ENCODE peak calls at places on chromosomes 12 and 14, in nine cellular contexts. W is neural crest cell, D is PC-3, V is BJ, H is OCI-LY7, L is pancreas, G is heart left ventricle, T is thyroid gland, F is IMR-90. A is an unnamed sample.

GRCh38 chr12:12398026-12398859 is 41.4 kb downstream of the BORCS5 start:
- DNase-seq in W (no peak), D (peak), V (peak), H (no peak), L (peak), G (peak), T (no peak), F (peak), A (peak)

GRCh38 chr14:34750670-34751069 is 36.3 kb upstream of the CFL2 start:
- DNase-seq in W (no peak), D (no peak), V (no peak), H (no peak), L (no peak), G (no peak), T (no peak), F (peak), A (no peak)

GRCh38 chr14:93954900-93955891 is 21.2 kb downstream of the ASB2 start:
- DNase-seq in W (no peak), D (no peak), V (no peak), H (peak), L (no peak), G (no peak), T (no peak), F (no peak), A (no peak)

GRCh38 chr14:102196436-102197230 is 56.9 kb downstream of the WDR20 start:
- DNase-seq in W (no peak), D (no peak), V (no peak), H (no peak), L (no peak), G (no peak), T (no peak), F (no peak), A (no peak)

GRCh38 chr12:21655594-21655993 is 2.0 kb downstream of the LDHB start:
- DNase-seq in W (no peak), D (no peak), V (no peak), H (no peak), L (no peak), G (no peak), T (no peak), F (no peak), A (no peak)

GRCh38 chr14:76919811-76920571 is 93.8 kb downstream of the LRRC74A start:
- DNase-seq in W (no peak), D (peak), V (no peak), H (no peak), L (peak), G (peak), T (peak), F (peak), A (peak)

GRCh38 chr14:24088095-24088494 is 6.0 kb upstream of the PCK2 start:
- DNase-seq in W (no peak), D (no peak), V (no peak), H (no peak), L (no peak), G (no peak), T (no peak), F (no peak), A (no peak)

GRCh38 chr12:19482551-19483109 is 43.3 kb downstream of the AEBP2 start:
- DNase-seq in W (no peak), D (no peak), V (no peak), H (no peak), L (no peak), G (no peak), T (no peak), F (no peak), A (no peak)

GRCh38 chr14:39005044-39005736 is 97.8 kb downstream of the SEC23A start:
- DNase-seq in W (no peak), D (no peak), V (no peak), H (no peak), L (no peak), G (peak), T (no peak), F (peak), A (no peak)

GRCh38 chr12:114397978-114398881 is 7.7 kb downstream of the TBX5 start:
- DNase-seq in W (no peak), D (no peak), V (no peak), H (no peak), L (no peak), G (no peak), T (no peak), F (peak), A (no peak)

GRCh38 chr14:58639842-58640484 is 2.2 kb downstream of the DACT1 start:
- DNase-seq in W (peak), D (peak), V (peak), H (peak), L (peak), G (peak), T (peak), F (peak), A (peak)

GRCh38 chr14:95163132-95163531 is 5.8 kb upstream of the DICER1 start:
- DNase-seq in W (no peak), D (no peak), V (no peak), H (no peak), L (no peak), G (no peak), T (no peak), F (no peak), A (no peak)

GRCh38 chr12:63068857-63069442 is 82.1 kb downstream of the AVPR1A start:
- DNase-seq in W (peak), D (peak), V (no peak), H (peak), L (peak), G (no peak), T (no peak), F (peak), A (peak)

GRCh38 chr14:105100931-105101330 is 35.7 kb upstream of the GPR132 start:
- DNase-seq in W (no peak), D (no peak), V (no peak), H (no peak), L (no peak), G (no peak), T (no peak), F (no peak), A (no peak)

GRCh38 chr12:39426636-39427245 is 16.2 kb downstream of the KIF21A start:
- DNase-seq in W (no peak), D (no peak), V (peak), H (no peak), L (no peak), G (no peak), T (no peak), F (no peak), A (no peak)

GRCh38 chr12:55934773-55935172 is 3.8 kb downstream of the DGKA start:
- DNase-seq in W (no peak), D (no peak), V (no peak), H (no peak), L (no peak), G (no peak), T (no peak), F (no peak), A (no peak)

GRCh38 chr12:57861967-57862366 is 15.4 kb upstream of the CTDSP2 start:
- DNase-seq in W (no peak), D (no peak), V (no peak), H (no peak), L (no peak), G (no peak), T (no peak), F (no peak), A (no peak)

GRCh38 chr12:30997685-30998440 is 71.3 kb downstream of the TSPAN11 start:
- DNase-seq in W (no peak), D (no peak), V (no peak), H (no peak), L (no peak), G (no peak), T (no peak), F (no peak), A (no peak)

GRCh38 chr12:8734873-8735381 is 37.1 kb downstream of the RIMKLB start:
- DNase-seq in W (no peak), D (no peak), V (no peak), H (no peak), L (no peak), G (no peak), T (no peak), F (peak), A (no peak)

GRCh38 chr12:75724913-75725312 is 213.5 kb upstream of the KRR1 start:
- DNase-seq in W (no peak), D (peak), V (peak), H (no peak), L (no peak), G (peak), T (peak), F (peak), A (no peak)

GRCh38 chr12:14111230-14111865 is 129.9 kb upstream of the GRIN2B start:
- DNase-seq in W (no peak), D (peak), V (no peak), H (peak), L (no peak), G (no peak), T (no peak), F (no peak), A (no peak)

GRCh38 chr12:34401659-34402227 is 379.4 kb downstream of the ALG10 start:
- DNase-seq in W (no peak), D (no peak), V (no peak), H (no peak), L (peak), G (no peak), T (no peak), F (no peak), A (no peak)

GRCh38 chr12:162467-163307 is 51.3 kb downstream of the SLC6A12 start:
- DNase-seq in W (no peak), D (no peak), V (no peak), H (peak), L (no peak), G (no peak), T (no peak), F (no peak), A (no peak)

GRCh38 chr14:75063491-75064204 is at the start of gene ACYP1:
- DNase-seq in W (peak), D (peak), V (no peak), H (peak), L (peak), G (peak), T (peak), F (peak), A (peak)
- TF ChIP-seq CTCF in W (no peak), D (peak), V (no peak), H (no peak), L (no peak), G (no peak), T (no peak), F (no peak), A (no peak)

DNA sequence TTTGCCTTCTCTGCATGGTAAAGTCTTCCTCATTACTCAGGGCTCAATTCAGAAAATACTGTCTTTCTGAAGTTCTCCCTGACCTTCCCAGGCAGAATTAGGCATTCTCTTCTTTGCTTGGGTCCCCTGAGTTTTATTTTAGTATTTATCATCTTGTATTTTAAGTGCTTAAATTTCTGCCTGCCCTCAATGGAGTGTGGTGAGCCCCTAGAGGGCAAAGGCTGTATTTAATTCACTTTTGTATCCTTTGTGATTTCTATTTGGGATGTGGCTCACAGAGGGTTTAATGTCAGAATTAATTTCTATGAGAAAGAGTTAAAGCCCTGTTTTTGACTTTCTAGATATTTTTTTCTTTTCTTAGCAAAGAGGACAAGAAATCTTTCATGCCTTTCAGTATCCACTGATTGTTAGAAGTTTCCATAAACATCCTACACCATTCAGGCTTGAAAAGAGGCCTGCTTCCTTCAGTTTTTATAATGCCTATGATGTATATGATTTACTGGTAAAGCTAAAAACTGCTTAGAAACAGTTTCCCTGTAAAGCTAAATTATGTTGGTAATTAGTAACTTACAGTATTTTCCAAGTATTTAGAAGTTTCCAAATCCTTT is 55.6 kb upstream of the PTPRB start:
- DNase-seq in W (no peak), D (peak), V (no peak), H (peak), L (no peak), G (no peak), T (no peak), F (peak), A (no peak)
- TF ChIP-seq CTCF in W (peak), D (peak), V (peak), H (peak), L (peak), G (peak), T (peak), F (peak), A (peak)

DNA sequence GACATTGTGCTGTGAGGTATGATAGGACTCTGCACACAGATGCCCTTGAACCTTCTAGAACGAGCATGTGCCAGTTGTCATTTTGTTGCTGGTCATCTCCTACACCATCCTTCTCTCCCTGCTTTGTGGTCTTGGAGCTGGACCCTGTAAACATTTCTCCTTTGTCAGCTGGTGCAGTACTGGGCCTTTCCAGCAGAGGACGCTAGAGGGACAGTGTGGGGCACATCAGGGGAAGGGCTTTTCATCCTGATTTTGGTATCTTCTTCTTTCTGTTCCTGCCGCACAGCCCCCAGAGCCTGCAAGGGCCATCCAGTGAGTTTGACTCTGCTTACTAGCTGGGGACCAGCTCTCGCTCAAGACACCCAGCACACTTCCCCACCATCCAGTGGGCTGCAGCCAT is 484.6 kb downstream of the AACS start:
- DNase-seq in W (no peak), D (peak), V (no peak), H (peak), L (no peak), G (no peak), T (no peak), F (no peak), A (no peak)
- TF ChIP-seq CTCF in W (peak), D (peak), V (peak), H (peak), L (no peak), G (no peak), T (no peak), F (no peak), A (peak)

GRCh38 chr14:79584679-79585078 is 626.6 kb downstream of the DIO2 start:
- DNase-seq in W (no peak), D (peak), V (peak), H (no peak), L (no peak), G (no peak), T (no peak), F (peak), A (peak)
- TF ChIP-seq CTCF in W (no peak), D (peak), V (peak), H (no peak), L (no peak), G (no peak), T (no peak), F (peak), A (peak)

GRCh38 chr14:64764641-64765520 is 60.7 kb downstream of the PLEKHG3 start:
- DNase-seq in W (peak), D (peak), V (no peak), H (peak), L (peak), G (peak), T (peak), F (peak), A (no peak)

GRCh38 chr14:64763089-64763782 is 59.0 kb downstream of the PLEKHG3 start:
- DNase-seq in W (no peak), D (no peak), V (no peak), H (no peak), L (no peak), G (peak), T (no peak), F (no peak), A (no peak)

GRCh38 chr14:64765740-64766302 is 61.6 kb downstream of the PLEKHG3 start:
- DNase-seq in W (no peak), D (no peak), V (no peak), H (no peak), L (no peak), G (peak), T (no peak), F (no peak), A (no peak)

GRCh38 chr14:64762044-64763034 is 58.1 kb downstream of the PLEKHG3 start:
- DNase-seq in W (no peak), D (peak), V (no peak), H (no peak), L (peak), G (peak), T (peak), F (peak), A (peak)

DNA sequence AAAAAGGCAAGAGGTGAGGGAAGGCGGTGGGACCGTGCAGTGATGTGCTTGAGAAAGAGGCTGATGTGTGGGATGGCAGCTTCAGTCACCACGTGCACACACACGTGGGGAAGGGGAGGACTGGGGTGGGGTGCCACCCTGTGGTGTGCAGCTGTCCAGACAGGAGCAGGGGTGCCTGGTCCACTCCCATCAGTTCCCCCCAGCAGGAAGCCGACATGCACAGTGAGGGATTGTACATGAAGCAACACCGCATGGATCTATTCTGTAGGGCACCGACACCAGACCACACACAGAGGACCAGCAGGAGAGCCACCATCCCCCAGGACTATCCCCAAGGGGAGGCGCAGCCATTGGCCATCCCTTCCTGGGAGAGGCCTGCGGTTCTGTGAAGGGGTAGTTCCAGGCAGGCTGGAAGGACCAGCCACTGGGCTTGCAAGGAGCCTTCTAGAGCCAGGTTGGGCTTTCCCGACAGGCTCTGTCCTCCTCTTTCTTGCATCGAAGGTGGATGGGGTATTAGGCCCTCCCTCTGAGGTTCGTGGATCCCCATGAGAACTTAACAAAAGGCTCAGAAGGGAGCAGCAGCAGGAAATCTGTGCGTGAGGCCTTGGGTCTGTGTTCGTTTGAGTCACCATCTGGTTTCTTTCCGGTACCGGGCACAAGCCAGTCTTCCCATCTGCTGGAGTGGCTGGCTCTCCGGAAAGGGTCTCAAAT is 59.7 kb downstream of the PLEKHG3 start:
- DNase-seq in W (no peak), D (peak), V (no peak), H (no peak), L (no peak), G (peak), T (no peak), F (peak), A (no peak)
- TF ChIP-seq CTCF in W (no peak), D (no peak), V (peak), H (no peak), L (no peak), G (no peak), T (no peak), F (peak), A (peak)

GRCh38 chr12:53180270-53180930 is at the start of the genes CSAD and ZNF740:
- DNase-seq in W (peak), D (peak), V (peak), H (peak), L (peak), G (peak), T (peak), F (peak), A (peak)

GRCh38 chr12:53179694-53180269 is 740 bp upstream of the ZNF740 start:
- DNase-seq in W (peak), D (peak), V (no peak), H (no peak), L (no peak), G (peak), T (no peak), F (no peak), A (no peak)

GRCh38 chr12:53174881-53175491 is 5.5 kb upstream of the ZNF740 start:
- DNase-seq in W (no peak), D (peak), V (no peak), H (peak), L (no peak), G (no peak), T (no peak), F (peak), A (no peak)

GRCh38 chr12:53173085-53173715 is 7.3 kb upstream of the ZNF740 start:
- DNase-seq in W (no peak), D (peak), V (no peak), H (no peak), L (no peak), G (no peak), T (no peak), F (peak), A (no peak)

GRCh38 chr12:53176750-53177149 is 3.8 kb upstream of the ZNF740 start:
- DNase-seq in W (no peak), D (no peak), V (no peak), H (no peak), L (no peak), G (no peak), T (no peak), F (no peak), A (no peak)
- TF ChIP-seq CTCF in W (no peak), D (no peak), V (no peak), H (no peak), L (no peak), G (no peak), T (no peak), F (no peak), A (no peak)

GRCh38 chr14:106681161-106681955 is 1155.0 kb downstream of the TMEM121 start:
- DNase-seq in W (no peak), D (no peak), V (no peak), H (no peak), L (no peak), G (no peak), T (no peak), F (no peak), A (no peak)
- TF ChIP-seq CTCF in W (no peak), D (no peak), V (no peak), H (peak), L (no peak), G (no peak), T (no peak), F (no peak), A (no peak)